ENCODE peak calls at places on chromosomes 13 and 19, in five cellular contexts. D is K562, K is A549, Z is GM12878, M is HepG2. U is an unnamed sample.

GRCh38 chr13:24718192-24718965 is 38.2 kb downstream of the ATP12A start:
- DNase-seq in D (no peak), K (no peak), Z (no peak), M (no peak), U (no peak)

GRCh38 chr19:35828694-35829301 is 16.2 kb upstream of the PRODH2 start:
- DNase-seq in D (peak), K (peak), Z (no peak), M (peak), U (peak)

GRCh38 chr13:72527333-72527732 is 200.1 kb downstream of the MZT1 start:
- DNase-seq in D (no peak), K (no peak), Z (no peak), M (peak), U (no peak)

GRCh38 chr13:108924154-108924940 is 294.9 kb downstream of the MYO16 start:
- DNase-seq in D (no peak), K (no peak), Z (no peak), M (no peak), U (no peak)

GRCh38 chr13:20711301-20712044 is 8.0 kb downstream of the IL17D start:
- DNase-seq in D (peak), K (peak), Z (no peak), M (no peak), U (peak)

GRCh38 chr19:7970716-7971448 is 27.4 kb upstream of the TIMM44 start:
- DNase-seq in D (peak), K (peak), Z (no peak), M (peak), U (peak)

GRCh38 chr13:26310003-26310402 is 56.1 kb downstream of the CDK8 start:
- DNase-seq in D (no peak), K (no peak), Z (no peak), M (no peak), U (no peak)

GRCh38 chr13:37617162-37617561 is 18.6 kb upstream of the POSTN start:
- DNase-seq in D (no peak), K (peak), Z (no peak), M (no peak), U (peak)

GRCh38 chr13:21297452-21297851 is 121.0 kb downstream of the MRPL57 start:
- DNase-seq in D (peak), K (no peak), Z (no peak), M (no peak), U (no peak)

GRCh38 chr13:73945871-73946270 is 188.3 kb downstream of the KLF12 start:
- DNase-seq in D (no peak), K (no peak), Z (no peak), M (no peak), U (peak)

GRCh38 chr13:39766464-39767167 is 111.2 kb downstream of the COG6 start:
- DNase-seq in D (no peak), K (no peak), Z (no peak), M (no peak), U (no peak)

GRCh38 chr19:34236035-34236793 is 18.1 kb upstream of the GARRE1 start:
- DNase-seq in D (no peak), K (no peak), Z (no peak), M (no peak), U (no peak)

GRCh38 chr13:64529874-64530485 is 2700.2 kb downstream of the PCDH9 start:
- DNase-seq in D (peak), K (peak), Z (no peak), M (peak), U (peak)

GRCh38 chr19:6260912-6261636 is 18.7 kb downstream of the MLLT1 start:
- DNase-seq in D (peak), K (peak), Z (no peak), M (peak), U (peak)

GRCh38 chr19:7602240-7602934 is 6.7 kb downstream of the CAMSAP3 start:
- DNase-seq in D (no peak), K (no peak), Z (no peak), M (no peak), U (no peak)

GRCh38 chr13:99985886-99986527 is 4.4 kb downstream of the ZIC2 start:
- DNase-seq in D (no peak), K (no peak), Z (no peak), M (no peak), U (no peak)

GRCh38 chr13:73536865-73537264 is 478.1 kb downstream of the KLF5 start:
- DNase-seq in D (no peak), K (no peak), Z (no peak), M (no peak), U (no peak)

GRCh38 chr13:112744306-112745021 is 54.6 kb downstream of the ATP11A start:
- DNase-seq in D (no peak), K (no peak), Z (no peak), M (no peak), U (no peak)

GRCh38 chr13:21895769-21896168 is 224.9 kb downstream of the FGF9 start:
- DNase-seq in D (no peak), K (no peak), Z (no peak), M (no peak), U (no peak)

GRCh38 chr13:27489456-27489855 is 39.1 kb upstream of the MTIF3 start:
- DNase-seq in D (no peak), K (no peak), Z (no peak), M (no peak), U (no peak)

GRCh38 chr13:64332048-64332447 is 2898.1 kb downstream of the PCDH9 start:
- DNase-seq in D (no peak), K (no peak), Z (no peak), M (no peak), U (no peak)

GRCh38 chr19:53774011-53774410 is 50.1 kb downstream of the NLRP12 start:
- DNase-seq in D (no peak), K (no peak), Z (no peak), M (no peak), U (no peak)

GRCh38 chr13:113897161-113897560 is 33.3 kb upstream of the GAS6 start:
- DNase-seq in D (no peak), K (peak), Z (no peak), M (peak), U (no peak)

GRCh38 chr19:34482380-34483250 is 1.1 kb downstream of the WTIP start:
- DNase-seq in D (no peak), K (peak), Z (no peak), M (no peak), U (peak)

GRCh38 chr13:30151398-30151797 is 156.0 kb downstream of the KATNAL1 start:
- DNase-seq in D (no peak), K (no peak), Z (no peak), M (no peak), U (no peak)

GRCh38 chr13:111271186-111271698 is 49.2 kb upstream of the TEX29 start:
- DNase-seq in D (no peak), K (no peak), Z (no peak), M (no peak), U (no peak)

GRCh38 chr13:66344770-66345367 is 885.3 kb downstream of the PCDH9 start:
- DNase-seq in D (no peak), K (no peak), Z (no peak), M (no peak), U (no peak)

GRCh38 chr19:50679177-50680125 is 30.2 kb downstream of the C19orf81 start:
- DNase-seq in D (peak), K (peak), Z (peak), M (peak), U (peak)

GRCh38 chr19:17946965-17947784 is 14.4 kb downstream of the CCDC124 start:
- DNase-seq in D (no peak), K (peak), Z (no peak), M (peak), U (peak)

GRCh38 chr13:113967206-113967720 is 6.6 kb downstream of the C13orf46 start:
- DNase-seq in D (no peak), K (no peak), Z (no peak), M (no peak), U (no peak)

GRCh38 chr19:6674868-6675305 is 4.9 kb upstream of the TNFSF14 start:
- DNase-seq in D (peak), K (peak), Z (peak), M (no peak), U (peak)

GRCh38 chr19:3335431-3336350 is 30.7 kb upstream of the NFIC start:
- DNase-seq in D (no peak), K (no peak), Z (no peak), M (no peak), U (no peak)

GRCh38 chr13:113836917-113837553 is 26.8 kb downstream of the GAS6 start:
- DNase-seq in D (no peak), K (peak), Z (no peak), M (no peak), U (no peak)

GRCh38 chr19:51333836-51334460 is 8.0 kb downstream of the VSIG10L start:
- DNase-seq in D (peak), K (peak), Z (no peak), M (no peak), U (peak)

GRCh38 chr19:12721656-12722565 is 1.8 kb downstream of the TNPO2 start:
- DNase-seq in D (peak), K (peak), Z (no peak), M (peak), U (peak)

GRCh38 chr13:112873851-112874750 is 94.9 kb upstream of the MCF2L start:
- DNase-seq in D (peak), K (peak), Z (no peak), M (peak), U (peak)

GRCh38 chr19:13057147-13057572 is 45.5 kb downstream of the LYL1 start:
- DNase-seq in D (no peak), K (no peak), Z (no peak), M (peak), U (no peak)

GRCh38 chr19:4660993-4661392 is 9.1 kb downstream of the MYDGF start:
- DNase-seq in D (no peak), K (no peak), Z (no peak), M (no peak), U (no peak)
- H3K27ac ChIP-seq in D (no peak), K (no peak), Z (no peak), M (no peak), U (no peak)

GRCh38 chr19:48468806-48469055 is 438 bp upstream of the CYTH2 start:
- DNase-seq in D (no peak), K (no peak), Z (no peak), M (no peak), U (no peak)
- TF ChIP-seq JUNB in D (no peak), K (no peak), Z (no peak), M (no peak), U (no peak)

GRCh38 chr13:43304449-43304848 is 281.1 kb downstream of the DNAJC15 start:
- DNase-seq in D (no peak), K (no peak), Z (no peak), M (no peak), U (no peak)
- H3K27ac ChIP-seq in D (no peak), K (no peak), Z (no peak), M (no peak), U (no peak)

DNA sequence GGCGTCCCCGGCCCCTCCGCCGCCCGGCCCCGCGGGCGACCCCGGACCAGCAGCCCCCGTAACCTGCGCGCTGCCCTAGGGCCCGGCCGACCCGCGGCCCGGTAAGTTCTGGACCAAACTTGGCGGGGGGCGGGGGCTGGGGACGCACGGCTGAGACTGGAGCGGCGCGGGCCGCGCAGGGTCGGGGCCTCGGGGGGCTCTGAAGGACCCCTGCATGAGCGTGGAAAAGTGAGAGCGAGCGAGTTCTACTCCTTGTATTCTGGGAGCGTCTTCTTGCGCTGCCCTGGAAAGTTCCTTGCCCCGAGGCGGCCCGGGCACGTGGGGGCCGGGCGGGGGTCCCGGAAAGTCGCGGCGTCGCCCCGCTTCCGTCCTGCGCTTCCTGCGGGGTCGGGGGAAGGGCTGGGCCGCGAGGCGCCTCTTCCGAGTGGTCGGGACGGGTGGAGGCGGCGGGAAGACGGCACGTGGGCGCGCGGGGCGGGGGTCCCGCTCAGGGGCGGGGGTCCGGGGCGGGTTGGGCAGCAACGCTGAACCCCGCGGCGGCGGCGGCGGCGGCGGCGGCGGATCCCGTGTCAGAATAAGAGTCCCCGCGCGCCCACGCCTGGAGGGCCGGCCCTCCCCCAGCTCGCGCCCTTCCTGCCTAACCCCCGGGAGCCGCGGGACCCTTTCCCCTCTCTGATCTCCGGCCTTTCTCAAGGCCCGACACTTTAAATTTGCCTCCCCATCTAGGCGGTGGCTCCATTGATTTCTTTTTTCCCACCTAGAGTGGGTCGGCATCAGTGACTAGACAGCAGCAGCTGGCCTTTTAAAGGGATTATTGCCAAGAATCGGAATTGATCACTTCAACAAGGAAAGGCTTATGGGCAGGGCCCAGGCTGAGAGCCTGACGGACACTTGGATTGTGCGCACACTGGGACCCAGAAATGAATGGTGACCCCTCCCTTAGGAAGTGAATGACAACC is 723 bp downstream of the GATAD2A start:
- DNase-seq in D (peak), K (peak), Z (no peak), M (no peak), U (peak)
- TF ChIP-seq JUNB in D (no peak), K (no peak), Z (no peak), M (no peak), U (no peak)

DNA sequence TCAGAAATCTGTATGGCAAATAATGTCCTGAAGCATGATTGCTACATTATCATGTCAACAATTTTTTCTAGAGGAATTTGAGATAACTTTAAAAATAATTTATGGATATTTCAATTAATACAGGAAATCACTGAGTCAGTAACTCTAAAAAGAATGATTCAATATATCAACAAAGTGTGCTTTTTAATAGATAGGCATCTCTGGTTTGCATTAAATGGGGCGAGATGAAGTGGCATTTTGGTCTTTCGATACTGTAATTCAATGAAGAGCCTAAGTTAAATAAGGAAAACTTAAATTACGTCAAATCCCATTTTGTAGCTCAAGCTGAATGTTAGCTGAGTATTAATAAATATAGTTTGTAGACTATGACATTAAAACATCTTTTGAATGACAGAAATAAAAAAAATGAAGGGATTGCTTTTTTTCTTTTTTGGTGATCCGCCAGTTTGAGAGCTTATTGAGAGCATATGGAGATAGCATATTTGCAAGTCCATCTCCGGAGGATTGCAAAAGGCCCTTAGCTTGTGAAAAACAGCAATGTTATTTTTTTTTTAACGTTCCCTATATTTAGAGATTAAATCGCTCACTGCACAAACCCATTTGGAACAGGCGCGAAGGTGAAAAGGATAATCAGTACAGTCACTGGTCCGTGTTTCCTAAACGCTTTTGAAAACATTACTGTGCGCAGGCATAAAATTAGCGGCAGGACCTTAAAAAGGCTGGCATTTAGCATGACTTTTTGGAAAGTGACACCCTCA is 342.6 kb downstream of the DACH1 start:
- DNase-seq in D (no peak), K (no peak), Z (no peak), M (no peak), U (no peak)
- H3K27ac ChIP-seq in D (no peak), K (no peak), Z (no peak), M (no peak), U (no peak)

GRCh38 chr19:48507911-48508439 is 3.7 kb downstream of the LMTK3 start:
- DNase-seq in D (no peak), K (no peak), Z (no peak), M (no peak), U (no peak)

GRCh38 chr19:48508729-48509310 is 2.8 kb downstream of the LMTK3 start:
- DNase-seq in D (no peak), K (no peak), Z (no peak), M (no peak), U (no peak)

GRCh38 chr19:48502720-48503018 is 9.0 kb downstream of the LMTK3 start:
- DNase-seq in D (no peak), K (no peak), Z (no peak), M (no peak), U (no peak)

GRCh38 chr19:48509467-48510194 is 2.0 kb downstream of the LMTK3 start:
- DNase-seq in D (no peak), K (peak), Z (no peak), M (no peak), U (peak)

DNA sequence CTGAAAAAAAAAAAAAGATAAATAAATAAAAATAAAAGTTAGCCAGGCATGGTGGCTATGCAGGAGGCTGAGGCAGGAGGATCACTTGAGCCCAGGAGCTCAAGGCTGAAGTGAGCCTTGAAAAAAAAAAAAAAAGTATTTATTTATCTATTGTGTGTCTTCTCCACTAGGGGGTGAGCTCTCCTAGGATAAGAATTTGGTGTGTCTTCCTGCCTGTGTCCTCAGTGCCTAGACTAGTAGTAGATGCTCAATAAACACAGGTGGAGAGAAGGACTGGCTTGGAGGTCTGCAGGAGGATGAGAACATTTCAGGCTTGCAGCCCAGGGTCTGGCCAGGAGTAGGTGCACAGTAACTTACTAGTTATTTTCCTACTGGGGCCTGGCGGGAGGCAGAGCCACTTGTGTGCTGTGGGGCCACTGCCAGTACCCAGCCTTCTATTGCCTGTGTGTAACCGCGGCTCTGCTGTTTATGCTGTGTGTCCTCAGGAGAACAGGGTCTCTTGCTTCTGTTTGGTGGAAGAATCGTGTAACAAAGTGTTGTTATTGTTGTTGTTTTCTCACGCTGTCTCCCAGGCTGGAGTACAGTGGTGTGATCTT is 5.4 kb downstream of the LMTK3 start:
- DNase-seq in D (peak), K (peak), Z (no peak), M (peak), U (peak)
- TF ChIP-seq JUNB in D (no peak), K (no peak), Z (no peak), M (no peak), U (no peak)

DNA sequence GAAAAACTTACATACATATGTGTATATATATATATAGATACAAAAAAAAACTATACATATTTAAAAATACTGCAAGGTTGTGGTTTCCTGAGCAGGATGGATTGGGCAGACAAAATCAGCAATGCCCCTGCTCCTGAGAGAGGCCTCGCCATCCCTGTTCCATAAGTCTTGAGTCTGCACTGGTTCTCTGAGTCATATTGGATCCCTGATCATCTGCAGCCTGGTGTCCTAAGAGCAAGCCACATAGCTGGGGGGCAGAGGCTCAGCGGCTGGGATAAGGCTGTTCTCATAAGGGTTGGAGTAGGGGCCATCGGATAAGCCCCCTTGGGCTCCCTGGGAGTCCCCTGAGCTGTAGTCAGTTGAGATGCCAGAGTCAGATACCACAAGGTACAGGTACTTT is 3.3 kb downstream of the SWSAP1 start:
- DNase-seq in D (no peak), K (no peak), Z (no peak), M (no peak), U (no peak)
- H3K27ac ChIP-seq in D (no peak), K (peak), Z (no peak), M (no peak), U (no peak)

GRCh38 chr13:83150616-83151307 is 731.5 kb downstream of the SLITRK1 start:
- DNase-seq in D (peak), K (no peak), Z (no peak), M (no peak), U (peak)
- TF ChIP-seq JUNB in D (no peak), K (no peak), Z (no peak), M (no peak), U (no peak)

GRCh38 chr13:28640861-28641599 is 17.9 kb upstream of the POMP start:
- DNase-seq in D (no peak), K (no peak), Z (no peak), M (no peak), U (no peak)
- H3K27ac ChIP-seq in D (no peak), K (no peak), Z (peak), M (no peak), U (no peak)

GRCh38 chr13:51832471-51833152 is 12.4 kb downstream of the TMEM272 start:
- DNase-seq in D (no peak), K (peak), Z (no peak), M (no peak), U (peak)
- TF ChIP-seq JUNB in D (no peak), K (no peak), Z (no peak), M (no peak), U (no peak)